ENCODE peak calls at places on chromosomes 2 and 18, in eight cellular contexts. A, F, J, Z, W, Y, V and C are unnamed samples.

GRCh38 chr2:216829533-216829932 is 30.3 kb downstream of the TNP1 start:
- DNase-seq in J (no peak), F (no peak), A (peak; percentile 73), Y (no peak), V (peak; percentile 87), Z (no peak), W (no peak), C (peak; percentile 42)

GRCh38 chr2:106294182-106294581 is 100.1 kb upstream of the UXS1 start:
- DNase-seq in Z (no peak), J (no peak), Y (no peak), W (no peak), F (no peak), V (no peak), A (no peak), C (no peak)

GRCh38 chr18:67217551-67218166 is 298.9 kb downstream of the DSEL start:
- DNase-seq in Y (peak; percentile 83), F (peak; percentile 67), J (peak; percentile 44), W (peak; percentile 19), V (no peak), A (peak; percentile 50), Z (no peak), C (peak; percentile 46)

GRCh38 chr18:23211146-23211545 is 75.9 kb downstream of the CABLES1 start:
- DNase-seq in V (no peak), J (no peak), W (no peak), F (no peak), Z (no peak), Y (no peak), A (no peak), C (no peak)

GRCh38 chr2:133266075-133266925 is 302.0 kb downstream of the NCKAP5 start:
- DNase-seq in Z (no peak), A (no peak), W (no peak), F (no peak), V (peak; percentile 16), J (peak; percentile 64), Y (no peak), C (no peak)

GRCh38 chr2:24690524-24690923 is 102.7 kb downstream of the PTRHD1 start:
- DNase-seq in W (no peak), F (no peak), J (no peak), V (no peak), Y (no peak), A (no peak), Z (no peak), C (no peak)

GRCh38 chr2:195252018-195252417 is 405.0 kb upstream of the SLC39A10 start:
- DNase-seq in F (no peak), W (no peak), V (no peak), Z (peak; percentile 33), Y (peak; percentile 66), A (no peak), J (no peak), C (no peak)

GRCh38 chr2:239308696-239309397 is 92.0 kb downstream of the HDAC4 start:
- DNase-seq in J (no peak), Z (no peak), Y (no peak), V (peak; percentile 53), F (no peak), A (peak; percentile 12), W (no peak), C (no peak)

GRCh38 chr2:143177081-143177786 is 48.0 kb downstream of the ARHGAP15 start:
- DNase-seq in Y (peak; percentile 79), J (no peak), A (no peak), V (no peak), Z (no peak), W (no peak), F (no peak), C (no peak)

GRCh38 chr2:33069894-33070651 is 123.3 kb downstream of the LTBP1 start:
- DNase-seq in W (no peak), F (no peak), Z (peak; percentile 13), Y (no peak), J (peak; percentile 97), V (no peak), A (peak; percentile 46), C (no peak)

GRCh38 chr18:47871288-47871687 is 59.2 kb downstream of the SMAD2 start:
- DNase-seq in F (no peak), A (no peak), Y (no peak), J (no peak), Z (no peak), W (no peak), V (no peak), C (no peak)

GRCh38 chr2:24337958-24338357 is 22.4 kb downstream of the ITSN2 start:
- DNase-seq in F (no peak), A (no peak), J (no peak), Z (no peak), W (no peak), V (no peak), Y (no peak), C (no peak)

GRCh38 chr2:44866131-44866530 is 75.4 kb upstream of the SIX3 start:
- DNase-seq in W (no peak), J (no peak), A (no peak), Z (no peak), V (no peak), Y (no peak), F (no peak), C (no peak)

GRCh38 chr18:23067236-23067635 is 68.0 kb upstream of the CABLES1 start:
- DNase-seq in F (peak; percentile 28), Z (no peak), V (no peak), Y (peak; percentile 48), J (peak; percentile 44), A (no peak), W (no peak), C (no peak)

GRCh38 chr2:43605851-43606250 is 10.0 kb upstream of the THADA start:
- DNase-seq in J (no peak), Y (no peak), A (no peak), W (no peak), Z (no peak), F (no peak), V (no peak), C (no peak)

GRCh38 chr2:44097322-44097907 is 71.3 kb upstream of the PPM1B start:
- DNase-seq in F (no peak), J (no peak), Y (no peak), A (no peak), W (no peak), V (no peak), Z (no peak), C (no peak)

GRCh38 chr18:23617412-23618009 is 31.2 kb upstream of the NPC1 start:
- DNase-seq in V (no peak), A (no peak), Y (no peak), F (no peak), J (no peak), W (no peak), Z (no peak), C (no peak)

GRCh38 chr2:70982971-70983370 is 4.5 kb downstream of the ANKRD53 start:
- DNase-seq in F (no peak), W (no peak), A (peak; percentile 2), Z (no peak), Y (no peak), J (no peak), V (no peak), C (no peak)

DNA sequence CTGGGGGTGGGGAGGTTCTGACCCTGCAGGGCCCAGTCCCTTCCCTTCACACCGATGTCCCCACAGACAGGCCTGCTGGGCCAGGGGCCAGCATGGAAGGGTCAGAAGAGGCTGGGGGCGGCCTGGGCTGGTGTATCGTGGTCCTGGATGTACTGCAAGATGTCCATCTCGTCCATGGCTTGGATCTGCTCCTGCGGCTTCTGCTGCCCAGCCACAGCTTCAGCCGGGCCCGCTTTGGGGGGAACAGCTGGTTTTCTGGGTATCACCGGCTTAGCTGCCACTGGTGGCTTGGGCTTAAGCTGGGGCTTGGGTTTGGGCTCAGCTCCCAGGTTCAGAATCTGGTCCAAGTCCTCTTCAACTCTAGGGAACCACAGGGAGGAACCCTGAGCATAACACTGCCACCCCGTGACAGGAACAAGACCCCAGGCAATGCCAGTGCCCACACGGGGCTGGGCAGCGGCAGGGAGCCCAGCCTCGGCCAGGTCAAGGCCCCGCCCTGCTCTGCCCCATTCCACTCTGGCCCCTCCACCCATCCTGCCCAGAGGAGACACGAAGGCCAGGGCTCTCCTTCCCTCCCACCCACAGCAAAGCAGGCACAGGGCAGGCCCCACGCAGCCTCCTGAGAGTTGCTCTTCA is 31.9 kb downstream of the HS1BP3 start:
- DNase-seq in Y (no peak), J (no peak), V (peak; percentile 33), A (no peak), Z (no peak), W (no peak), F (no peak), C (no peak)
- H3K4me1 ChIP-seq in Y (no peaks in the 10 kb centered on the region), J (peaks cover 26% of the 10 kb centered on the region), V (peaks cover 100% of the 10 kb centered on the region), A (peaks cover 49% of the 10 kb centered on the region), Z (no peaks in the 10 kb centered on the region), W (no peaks in the 10 kb centered on the region), F (no peaks in the 10 kb centered on the region), C (no peaks in the 10 kb centered on the region)

DNA sequence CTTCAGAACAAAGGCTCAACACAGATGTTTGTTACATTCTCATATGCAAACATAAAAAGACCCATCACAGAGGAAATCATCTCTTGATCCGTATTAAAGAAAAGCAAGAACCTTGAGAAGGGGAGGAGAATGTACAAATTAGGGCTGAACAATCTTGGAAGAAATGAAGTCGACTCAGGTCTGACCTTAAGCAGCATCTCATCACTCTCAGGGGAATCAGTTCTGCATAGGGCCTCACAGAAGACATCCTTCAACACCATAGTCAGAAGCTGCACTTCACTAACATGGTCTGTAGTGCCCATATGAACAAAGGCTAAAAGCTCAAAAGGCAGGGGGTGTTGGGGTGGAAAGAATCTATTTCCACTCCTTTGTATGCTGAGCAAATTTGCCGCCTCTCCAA is 10.2 kb downstream of the KLF7 start:
- DNase-seq in Y (no peak), J (no peak), Z (no peak), A (no peak), V (no peak), F (no peak), W (no peak), C (no peak)
- H3K4me1 ChIP-seq in Y (peaks cover 13% of the 10 kb centered on the region), J (peaks cover 99% of the 10 kb centered on the region), Z (peaks cover 44% of the 10 kb centered on the region), A (no peaks in the 10 kb centered on the region), V (peaks cover 100% of the 10 kb centered on the region), F (peaks cover 54% of the 10 kb centered on the region), W (peaks cover 60% of the 10 kb centered on the region), C (no peaks in the 10 kb centered on the region)

GRCh38 chr2:176818653-176819052 is 393.9 kb upstream of the HNRNPA3 start:
- DNase-seq in Z (no peak), F (no peak), A (no peak), J (no peak), W (no peak), V (no peak), Y (no peak), C (no peak)

GRCh38 chr2:176814740-176815367 is 397.7 kb upstream of the HNRNPA3 start:
- DNase-seq in A (no peak), Y (peak; percentile 91), V (no peak), Z (no peak), W (no peak), J (peak; percentile 37), F (peak; percentile 44), C (no peak)

GRCh38 chr2:176813526-176814179 is 398.9 kb upstream of the HNRNPA3 start:
- DNase-seq in V (no peak), J (no peak), W (no peak), F (no peak), Y (peak; percentile 69), A (no peak), Z (no peak), C (no peak)

GRCh38 chr2:176814274-176814673 is 398.3 kb upstream of the HNRNPA3 start:
- DNase-seq in F (no peak), Y (no peak), V (no peak), W (no peak), A (no peak), Z (no peak), J (no peak), C (no peak)

GRCh38 chr2:176817061-176817565 is 395.5 kb upstream of the HNRNPA3 start:
- DNase-seq in F (peak; percentile 23), W (no peak), Z (no peak), A (no peak), Y (peak; percentile 66), J (peak; percentile 3), V (no peak), C (no peak)
- H3K4me1 ChIP-seq in F (peaks cover 7% of the 10 kb centered on the region), W (peaks cover 4% of the 10 kb centered on the region), Z (peaks cover 22% of the 10 kb centered on the region), A (no peaks in the 10 kb centered on the region), Y (peaks cover 74% of the 10 kb centered on the region), J (no peaks in the 10 kb centered on the region), V (no peaks in the 10 kb centered on the region), C (no peaks in the 10 kb centered on the region)

GRCh38 chr2:85791704-85792565 is 38.1 kb downstream of the ATOH8 start:
- DNase-seq in A (no peak), V (no peak), J (no peak), F (no peak), Y (no peak), W (no peak), Z (no peak), C (no peak)
- H3K4me1 ChIP-seq in A (peaks cover 29% of the 10 kb centered on the region), V (peaks cover 98% of the 10 kb centered on the region), J (peaks cover 44% of the 10 kb centered on the region), F (no peaks in the 10 kb centered on the region), Y (no peaks in the 10 kb centered on the region), W (no peaks in the 10 kb centered on the region), Z (no peaks in the 10 kb centered on the region), C (no peaks in the 10 kb centered on the region)